ENCODE peak calls at places on chromosome 11, in seven cellular contexts. Z is CD4-positive, alpha-beta T cell; J is mesenchymal stem cell; N is activated T-helper 1 cell treated with Interleukin-2 at 50 U/mL for 16 hours; Q is memory B cell; G is cardiac muscle cell; C is dorsolateral prefrontal cortex. K is an unnamed sample.

GRCh38 chr11:76699461-76700091 is 29.0 kb upstream of the LRRC32 start:
- DNase-seq in G (no peak), C (no peak), N (no peak), Z (no peak), Q (no peak), J (peak; percentile 46), K (no peak)

GRCh38 chr11:2198621-2199365 is 27.2 kb upstream of the TH start:
- DNase-seq in J (no peak), N (no peak), Q (no peak), G (no peak), C (no peak), Z (no peak), K (no peak)

GRCh38 chr11:45089845-45090499 is 56.5 kb upstream of the PRDM11 start:
- DNase-seq in Q (no peak), G (no peak), N (no peak), C (no peak), J (peak; percentile 76), Z (no peak), K (peak; percentile 67)

GRCh38 chr11:80779907-80780615 is 1339.2 kb upstream of the TENM4 start:
- DNase-seq in Z (no peak), Q (no peak), G (peak; percentile 2), J (peak; percentile 7), C (no peak), N (no peak), K (peak; percentile 26)

GRCh38 chr11:129939510-129939909 is 44.1 kb upstream of the NFRKB start:
- DNase-seq in Z (no peak), N (no peak), J (no peak), G (no peak), C (no peak), Q (no peak), K (no peak)

GRCh38 chr11:102117472-102118113 is 7.3 kb downstream of the YAP1 start:
- DNase-seq in Q (no peak), N (no peak), Z (no peak), C (no peak), G (no peak), J (peak; percentile 49), K (no peak)

GRCh38 chr11:47941907-47942558 is 38.3 kb upstream of the PTPRJ start:
- DNase-seq in J (no peak), C (no peak), Q (no peak), N (no peak), G (no peak), Z (no peak), K (peak; percentile 68)

GRCh38 chr11:131652231-131652630 is 281.8 kb downstream of the NTM start:
- DNase-seq in Z (no peak), C (no peak), J (no peak), G (no peak), N (no peak), Q (no peak), K (no peak)

GRCh38 chr11:47154738-47155570 is 21.7 kb downstream of the ARFGAP2 start:
- DNase-seq in C (no peak), Z (peak; percentile 33), Q (no peak), N (no peak), G (no peak), J (no peak), K (no peak)

GRCh38 chr11:41461057-41461681 is 1.7 kb upstream of the LRRC4C start:
- DNase-seq in Z (no peak), C (no peak), N (no peak), Q (no peak), J (peak; percentile 1), G (no peak), K (no peak)

GRCh38 chr11:16867097-16867496 is 128.7 kb downstream of the C11orf58 start:
- DNase-seq in J (no peak), G (no peak), Q (no peak), Z (no peak), C (no peak), N (no peak), K (peak; percentile 57)

GRCh38 chr11:60930394-60930793 is 6.1 kb downstream of the TMEM132A start:
- DNase-seq in G (no peak), Q (no peak), Z (no peak), N (no peak), J (no peak), C (no peak), K (no peak)

GRCh38 chr11:45243931-45244330 is 42.2 kb downstream of the SYT13 start:
- DNase-seq in N (no peak), Q (no peak), C (no peak), J (no peak), Z (no peak), G (no peak), K (no peak)

GRCh38 chr11:105177658-105178057 is 38.1 kb upstream of the CARD18 start:
- DNase-seq in Q (no peak), N (no peak), Z (no peak), G (no peak), C (no peak), J (peak; percentile 86), K (peak; percentile 2)

GRCh38 chr11:46290598-46291309 is 13.3 kb downstream of the CREB3L1 start:
- DNase-seq in C (no peak), N (no peak), Q (no peak), J (peak; percentile 97), Z (no peak), G (peak; percentile 88), K (peak; percentile 94)

GRCh38 chr11:69010361-69010891 is 2.6 kb downstream of the MRGPRF start:
- DNase-seq in G (no peak), Q (no peak), J (peak; percentile 19), Z (no peak), C (no peak), N (no peak), K (no peak)

GRCh38 chr11:36412781-36413383 is 97.2 kb downstream of the TRAF6 start:
- DNase-seq in G (no peak), N (no peak), J (peak; percentile 85), C (no peak), Z (no peak), Q (no peak), K (no peak)

GRCh38 chr11:67732045-67732787 is 57.8 kb upstream of the ALDH3B2 start:
- DNase-seq in C (no peak), Q (peak; percentile 43), N (peak; percentile 10), J (no peak), G (peak; percentile 46), Z (peak; percentile 3), K (peak; percentile 37)

GRCh38 chr11:117828641-117829368 is 4.3 kb upstream of the FXYD2 start:
- DNase-seq in C (peak; percentile 6), N (peak; percentile 83), Z (peak; percentile 74), J (peak; percentile 91), Q (no peak), G (no peak), K (peak; percentile 61)

GRCh38 chr11:106585061-106585460 is 433.2 kb downstream of the GUCY1A2 start:
- DNase-seq in N (no peak), Q (no peak), Z (no peak), G (no peak), C (no peak), J (peak; percentile 58), K (peak; percentile 72)